ENCODE peak calls at places on chromosomes 6 and 20, in eight cellular contexts. U is HTR-8/SVneo; H is effector CD4-positive, alpha-beta T cell; Z is endothelial cell; I is stimulated activated CD8-positive, alpha-beta memory T cell treated with anti-CD3 and anti-CD28 coated beads, Interleukin-12 subunit alpha, Interleukin-12 subunit beta, amount 100 ng/mL, for 4 hours; W is activated CD8-positive, alpha-beta memory T cell treated with anti-CD3 and anti-CD28 coated beads, Interleukin-2, amount 50 U/mL, for 48 hours; F is T-helper 9 cell; X is skeletal muscle cell. Q is an unnamed sample.

GRCh38 chr6:23329091-23329490 is 759.7 kb downstream of the HDGFL1 start:
- DNase-seq in Z (no peak), F (no peak), W (no peak), H (no peak), U (no peak), X (no peak), I (no peak), Q (no peak)

GRCh38 chr20:16975682-16976081 is 227.5 kb downstream of the OTOR start:
- DNase-seq in F (no peak), U (no peak), W (no peak), H (no peak), I (no peak), Z (no peak), X (no peak), Q (no peak)

GRCh38 chr20:33674294-33675126 is at the start of gene NECAB3:
- DNase-seq in U (peak; percentile 90), H (peak; percentile 44), I (peak; percentile 49), F (peak; percentile 49), Z (peak; percentile 75), X (no peak), W (peak; percentile 87), Q (no peak)

GRCh38 chr6:135372758-135373157 is 124.8 kb downstream of the AHI1 start:
- DNase-seq in X (no peak), W (no peak), I (no peak), Z (no peak), F (no peak), U (no peak), H (no peak), Q (no peak)

GRCh38 chr6:69624944-69625343 is 171.9 kb downstream of the LMBRD1 start:
- DNase-seq in Z (no peak), I (no peak), F (no peak), W (no peak), X (no peak), U (no peak), H (no peak), Q (no peak)

GRCh38 chr6:144062757-144063156 is 32.6 kb downstream of the SF3B5 start:
- DNase-seq in W (no peak), H (no peak), Z (no peak), F (no peak), I (no peak), U (no peak), X (no peak), Q (no peak)

GRCh38 chr6:11772109-11772830 is 6.3 kb downstream of the ADTRP start:
- DNase-seq in W (no peak), Z (no peak), F (no peak), X (peak; percentile 90), H (no peak), I (no peak), U (peak; percentile 80), Q (no peak)

GRCh38 chr20:18314786-18315406 is 26.6 kb downstream of the ZNF133 start:
- DNase-seq in X (peak; percentile 25), F (no peak), Z (no peak), W (no peak), I (no peak), U (peak; percentile 13), H (no peak), Q (no peak)

GRCh38 chr20:33606114-33606771 is 55.9 kb upstream of the C20orf144 start:
- DNase-seq in U (no peak), I (no peak), Z (no peak), W (no peak), H (no peak), X (no peak), F (no peak), Q (no peak)

GRCh38 chr6:167404385-167405049 is 79.6 kb downstream of the TTLL2 start:
- DNase-seq in F (no peak), Z (no peak), H (no peak), X (no peak), U (no peak), I (no peak), W (no peak), Q (no peak)

GRCh38 chr20:61263084-61263695 is 11.1 kb downstream of the CDH4 start:
- DNase-seq in X (no peak), F (peak; percentile 28), I (no peak), U (peak; percentile 64), H (no peak), W (peak; percentile 85), Z (peak; percentile 73), Q (no peak)

GRCh38 chr6:39426057-39426592 is 103.6 kb upstream of the KCNK16 start:
- DNase-seq in U (peak; percentile 61), X (peak; percentile 56), F (no peak), I (no peak), H (no peak), W (no peak), Z (no peak), Q (no peak)

GRCh38 chr6:67766061-67766460 is 869.0 kb upstream of the ADGRB3 start:
- DNase-seq in I (no peak), H (no peak), W (no peak), X (peak; percentile 24), Z (no peak), U (no peak), F (no peak), Q (no peak)

GRCh38 chr6:11601776-11602605 is 64.4 kb downstream of the TMEM170B start:
- DNase-seq in Z (no peak), I (no peak), H (no peak), W (no peak), F (no peak), X (no peak), U (no peak), Q (no peak)

GRCh38 chr6:158911746-158912158 is 88.2 kb downstream of the RSPH3 start:
- DNase-seq in Z (no peak), U (no peak), F (no peak), I (no peak), X (no peak), W (no peak), H (no peak), Q (no peak)

GRCh38 chr6:35046862-35047261 is 94.3 kb downstream of the TCP11 start:
- DNase-seq in W (no peak), F (no peak), I (no peak), H (no peak), X (no peak), U (no peak), Z (no peak), Q (no peak)

GRCh38 chr6:105192707-105193465 is 13.1 kb upstream of the POPDC3 start:
- DNase-seq in H (no peak), Z (no peak), F (no peak), W (no peak), U (no peak), X (peak; percentile 81), I (no peak), Q (no peak)

GRCh38 chr6:134529921-134530320 is 212.0 kb upstream of the SGK1 start:
- DNase-seq in U (peak; percentile 38), W (no peak), X (no peak), I (no peak), Z (no peak), H (no peak), F (no peak), Q (no peak)

GRCh38 chr6:2976571-2977085 is 5.3 kb upstream of the SERPINB6 start:
- DNase-seq in H (no peak), I (no peak), F (no peak), U (peak; percentile 45), W (peak; percentile 54), Z (no peak), X (no peak), Q (no peak)

GRCh38 chr6:123806561-123806960 is 2.9 kb downstream of the NKAIN2 start:
- DNase-seq in U (no peak), W (no peak), X (no peak), F (no peak), Z (no peak), H (no peak), I (no peak), Q (no peak)

GRCh38 chr20:63979221-63979548 is 257 bp downstream of the SAMD10 start:
- DNase-seq in F (no peak), Z (no peak), H (no peak), U (no peak), X (no peak), I (no peak), W (no peak), Q (no peak)

GRCh38 chr6:78947529-78947928 is 80.2 kb downstream of the IRAK1BP1 start:
- DNase-seq in H (no peak), W (no peak), F (no peak), I (no peak), Z (no peak), X (no peak), U (no peak), Q (no peak)

GRCh38 chr6:121848523-121849255 is 413.2 kb downstream of the GJA1 start:
- DNase-seq in H (no peak), U (no peak), I (no peak), F (no peak), Z (no peak), W (no peak), X (no peak), Q (no peak)

GRCh38 chr6:93917216-93917615 is 497.9 kb upstream of the EPHA7 start:
- DNase-seq in I (no peak), F (no peak), X (no peak), W (no peak), U (no peak), Z (no peak), H (no peak), Q (no peak)

GRCh38 chr6:130457605-130458004 is 91.8 kb downstream of the TMEM200A start:
- DNase-seq in Z (no peak), I (no peak), F (no peak), W (no peak), X (no peak), U (no peak), H (no peak), Q (no peak)

GRCh38 chr6:19472850-19473249 is 364.3 kb upstream of the ID4 start:
- DNase-seq in U (no peak), H (no peak), X (no peak), W (no peak), Z (peak; percentile 37), I (no peak), F (no peak), Q (no peak)

GRCh38 chr6:146358341-146359046 is 185.1 kb upstream of the RAB32 start:
- DNase-seq in X (no peak), F (no peak), W (no peak), H (no peak), Z (no peak), U (no peak), I (no peak), Q (no peak)

GRCh38 chr6:30124391-30124790 is 11.5 kb upstream of the TRIM31 start:
- DNase-seq in F (no peak), Z (no peak), X (no peak), I (no peak), U (no peak), H (no peak), W (no peak), Q (no peak)

GRCh38 chr6:117545161-117545595 is 57.1 kb downstream of the GOPC start:
- DNase-seq in W (no peak), Z (no peak), X (no peak), H (no peak), U (no peak), I (no peak), F (no peak), Q (no peak)

Q was measured in LNCaP clone FGC.